ENCODE peak calls at places on chromosomes 11 and 22, in six cellular contexts. D is A549, S is IMR-90, Z is HepG2, I is K562, Q is GM12878. X is an unnamed sample.
A peak's percentile ranks its signal among the peaks of the same experiment; 100 is the strongest.

GRCh38 chr11:17653606-17654005 is 65.8 kb upstream of the MYOD1 start:
- DNase-seq in D (no peak), S (no peak), Z (no peak), I (no peak), Q (no peak), X (no peak)

GRCh38 chr11:82823635-82824614 is 76.3 kb downstream of the PRCP start:
- DNase-seq in D (no peak), S (no peak), Z (no peak), I (no peak), Q (no peak), X (no peak)

GRCh38 chr11:105229257-105229656 is 89.7 kb upstream of the CARD18 start:
- DNase-seq in D (no peak), S (peak; percentile 80), Z (no peak), I (no peak), Q (no peak), X (no peak)

GRCh38 chr11:111541209-111542061 is 915 bp downstream of the LAYN start:
- DNase-seq in D (no peak), S (peak; percentile 92), Z (no peak), I (no peak), Q (no peak), X (peak; percentile 30)

GRCh38 chr11:123110397-123110796 is 48.5 kb upstream of the HSPA8 start:
- DNase-seq in D (no peak), S (no peak), Z (no peak), I (no peak), Q (no peak), X (no peak)

GRCh38 chr11:567036-567628 is 6.4 kb downstream of the RASSF7 start:
- DNase-seq in D (no peak), S (no peak), Z (no peak), I (no peak), Q (no peak), X (no peak)

GRCh38 chr11:122733301-122733686 is 77.8 kb downstream of the UBASH3B start:
- DNase-seq in D (no peak), S (peak; percentile 92), Z (no peak), I (no peak), Q (no peak), X (no peak)

GRCh38 chr11:110777765-110778164 is 65.5 kb upstream of the ARHGAP20 start:
- DNase-seq in D (no peak), S (peak; percentile 87), Z (no peak), I (no peak), Q (peak; percentile 24), X (no peak)

GRCh38 chr11:70423523-70424505 is 25.5 kb downstream of the CTTN start:
- DNase-seq in D (no peak), S (peak; percentile 91), Z (peak; percentile 50), I (peak; percentile 66), Q (peak; percentile 44), X (no peak)

GRCh38 chr22:22076937-22077703 is 94.5 kb upstream of the TOP3B start:
- DNase-seq in D (no peak), S (peak; percentile 26), Z (no peak), I (no peak), Q (no peak), X (no peak)

DNA sequence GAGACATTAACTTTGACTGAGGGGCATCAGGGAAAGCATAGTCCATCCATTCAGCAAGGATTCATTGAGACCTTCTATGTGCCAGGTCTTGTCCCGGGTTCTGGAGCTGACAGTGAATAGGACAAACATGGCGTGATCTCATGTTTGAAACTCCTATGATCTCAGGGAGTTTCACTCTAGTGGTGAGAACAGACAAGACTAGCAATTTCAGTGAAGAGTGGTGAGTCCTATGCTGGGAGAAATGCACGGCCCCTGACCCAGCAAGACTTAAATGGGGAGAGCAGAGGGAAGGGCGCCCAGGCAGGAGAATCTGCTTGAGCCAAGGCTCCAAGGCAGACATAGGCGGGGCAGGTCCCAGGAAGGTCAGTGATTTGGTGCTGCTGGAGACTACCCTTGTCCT is 155.7 kb downstream of the CEP164 start:
- DNase-seq in D (no peak), S (no peak), Z (no peak), I (no peak), Q (no peak), X (no peak)
- TF ChIP-seq BHLHE40 in D (no peak), S (no peak), Z (no peak), I (no peak), Q (no peak), X (no peak)

GRCh38 chr11:87368151-87368550 is 330.4 kb downstream of the TMEM135 start:
- DNase-seq in D (no peak), S (no peak), Z (no peak), I (no peak), Q (no peak), X (no peak)

GRCh38 chr11:87368876-87369480 is 331.2 kb downstream of the TMEM135 start:
- DNase-seq in D (no peak), S (no peak), Z (no peak), I (no peak), Q (no peak), X (no peak)

GRCh38 chr11:87366346-87366745 is 328.6 kb downstream of the TMEM135 start:
- DNase-seq in D (no peak), S (no peak), Z (no peak), I (no peak), Q (no peak), X (no peak)

GRCh38 chr11:87369888-87370287 is 332.2 kb downstream of the TMEM135 start:
- DNase-seq in D (no peak), S (no peak), Z (no peak), I (no peak), Q (no peak), X (no peak)

DNA sequence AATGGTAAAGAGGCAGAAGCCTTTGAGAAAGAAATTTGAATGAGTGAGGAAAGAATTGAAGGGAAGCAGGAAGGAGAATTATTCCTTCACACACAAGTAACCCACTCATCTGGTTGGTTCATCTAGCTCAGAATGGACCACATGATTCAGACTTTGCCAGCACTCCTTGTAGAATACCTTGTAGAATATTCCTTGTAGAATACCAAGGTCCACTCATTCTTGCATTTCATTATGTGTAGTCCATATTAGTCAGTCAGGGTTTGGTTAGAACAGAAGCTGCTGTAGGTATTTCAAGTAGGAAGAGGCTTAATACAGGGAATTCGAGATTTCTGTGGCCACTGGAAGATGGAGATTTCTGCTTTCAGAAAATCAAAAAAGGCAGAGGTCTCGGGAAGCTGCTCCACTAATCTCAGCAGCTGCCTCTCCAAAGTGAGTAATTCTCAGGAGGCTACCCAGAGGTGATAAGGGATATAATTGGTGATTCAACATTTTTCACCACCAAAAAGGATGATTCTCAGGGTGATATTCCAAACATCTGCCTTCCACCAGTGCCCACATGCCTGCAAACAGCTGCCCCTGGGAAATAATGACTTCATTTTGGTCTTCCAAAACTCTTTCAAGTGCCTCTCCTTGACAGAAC is 329.2 kb downstream of the TMEM135 start:
- DNase-seq in D (no peak), S (no peak), Z (no peak), I (no peak), Q (no peak), X (no peak)
- TF ChIP-seq BHLHE40 in D (no peak), S (no peak), Z (no peak), I (no peak), Q (no peak), X (no peak)

DNA sequence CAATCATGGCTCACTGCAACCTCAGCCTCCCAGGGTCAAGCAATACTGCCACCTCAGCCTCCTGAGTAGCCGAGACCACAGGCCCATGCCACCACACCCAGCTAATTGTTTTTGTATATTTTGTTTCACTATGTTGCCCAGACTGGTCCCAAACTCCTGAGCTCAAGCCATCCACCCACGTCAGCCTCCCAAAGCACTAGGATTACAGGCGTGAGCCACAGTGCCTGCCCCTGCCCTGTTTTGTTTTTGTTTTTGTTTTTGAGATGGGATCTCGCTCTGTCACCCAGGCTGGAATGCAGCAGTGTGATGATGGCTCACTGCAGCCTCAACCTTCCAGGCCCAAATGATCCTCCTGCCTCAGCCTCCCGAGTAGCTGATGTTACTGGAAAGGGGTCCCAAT is 53.5 kb downstream of the TUG1 start:
- DNase-seq in D (no peak), S (no peak), Z (no peak), I (no peak), Q (no peak), X (no peak)
- TF ChIP-seq BHLHE40 in D (no peak), S (no peak), Z (no peak), I (no peak), Q (no peak), X (no peak)

GRCh38 chr11:62419560-62420342 is 918 bp downstream of the SCGB1A1 start:
- DNase-seq in D (no peak), S (peak; percentile 15), Z (no peak), I (peak; percentile 39), Q (no peak), X (no peak)

GRCh38 chr11:62423012-62423411 is 4.2 kb downstream of the SCGB1A1 start:
- DNase-seq in D (no peak), S (no peak), Z (no peak), I (no peak), Q (no peak), X (no peak)

GRCh38 chr11:62420882-62421281 is 2.0 kb downstream of the SCGB1A1 start:
- DNase-seq in D (no peak), S (no peak), Z (no peak), I (no peak), Q (no peak), X (no peak)

GRCh38 chr11:62418733-62419132 is at the start of gene SCGB1A1:
- DNase-seq in D (no peak), S (no peak), Z (no peak), I (no peak), Q (no peak), X (no peak)

DNA sequence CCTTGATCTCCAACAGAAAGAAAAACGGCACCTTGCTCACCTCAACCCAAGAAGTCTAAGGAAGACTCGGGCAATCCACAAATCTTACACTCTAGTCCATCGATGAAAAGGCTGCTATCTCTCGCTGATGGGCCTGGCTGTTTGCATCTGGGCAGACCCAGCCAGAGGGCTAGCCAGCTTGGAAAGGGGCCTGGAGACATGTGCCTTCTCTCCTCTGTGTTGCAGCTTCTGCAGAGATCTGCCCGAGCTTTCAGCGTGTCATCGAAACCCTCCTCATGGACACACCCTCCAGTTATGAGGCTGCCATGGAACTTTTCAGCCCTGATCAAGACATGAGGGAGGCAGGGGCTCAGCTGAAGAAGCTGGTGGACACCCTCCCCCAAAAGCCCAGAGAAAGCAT is 3.2 kb downstream of the SCGB1A1 start:
- DNase-seq in D (no peak), S (no peak), Z (no peak), I (no peak), Q (no peak), X (no peak)
- TF ChIP-seq BHLHE40 in D (no peak), S (no peak), Z (no peak), I (no peak), Q (no peak), X (no peak)